ENCODE peak calls at places on chromosomes 6 and 20, in ten cellular contexts. W is GM13976, P is HCT116, J is SK-N-SH, Y is mammary epithelial cell, H is cardiac fibroblast, X is endothelial cell, R is brain microvascular endothelial cell, U is NB4, T is uterus. N is an unnamed sample.

GRCh38 chr20:40416274-40416673 is 272.8 kb downstream of the MAFB start:
- DNase-seq in W (no peak), P (no peak), J (no peak), Y (peak; percentile 78), H (no peak), X (no peak), R (no peak), U (no peak), T (no peak), N (no peak)

GRCh38 chr20:44858959-44859358 is 26.5 kb upstream of the YWHAB start:
- DNase-seq in W (no peak), P (no peak), J (no peak), Y (no peak), H (peak; percentile 9), X (no peak), R (no peak), U (peak; percentile 10), T (no peak), N (peak; percentile 10)

GRCh38 chr6:81753709-81754678 is 1.5 kb upstream of the TENT5A start:
- DNase-seq in W (peak; percentile 54), P (peak; percentile 34), J (peak; percentile 80), Y (peak; percentile 36), H (peak; percentile 74), X (peak; percentile 80), R (peak; percentile 59), U (peak; percentile 93), T (peak; percentile 90), N (peak; percentile 74)

GRCh38 chr6:151962246-151962846 is 154.9 kb downstream of the ESR1 start:
- DNase-seq in W (no peak), P (no peak), J (no peak), Y (peak; percentile 52), H (peak; percentile 50), X (no peak), R (peak; percentile 57), U (peak; percentile 47), T (no peak), N (no peak)

GRCh38 chr6:21277601-21278043 is 315.9 kb upstream of the SOX4 start:
- DNase-seq in W (no peak), P (peak; percentile 7), J (no peak), Y (peak; percentile 46), H (no peak), X (no peak), R (no peak), U (no peak), T (no peak), N (no peak)

GRCh38 chr6:48813821-48814220 is 649.2 kb downstream of the MMUT start:
- DNase-seq in W (no peak), P (no peak), J (no peak), Y (no peak), H (peak; percentile 81), X (no peak), R (no peak), U (no peak), T (no peak), N (no peak)

GRCh38 chr20:51634257-51634656 is 91.7 kb upstream of the NFATC2 start:
- DNase-seq in W (no peak), P (no peak), J (no peak), Y (no peak), H (no peak), X (no peak), R (peak; percentile 30), U (no peak), T (no peak), N (no peak)

GRCh38 chr6:47195251-47195650 is 114.5 kb downstream of the TNFRSF21 start:
- DNase-seq in W (no peak), P (no peak), J (peak; percentile 33), Y (no peak), H (no peak), X (no peak), R (no peak), U (no peak), T (no peak), N (peak; percentile 71)

GRCh38 chr6:44580901-44581300 is 193.4 kb downstream of the CDC5L start:
- DNase-seq in W (no peak), P (no peak), J (no peak), Y (no peak), H (peak; percentile 75), X (no peak), R (peak; percentile 91), U (no peak), T (no peak), N (peak; percentile 91)

GRCh38 chr6:104633125-104633524 is 226.6 kb downstream of the HACE1 start:
- DNase-seq in W (no peak), P (no peak), J (no peak), Y (no peak), H (peak; percentile 75), X (no peak), R (no peak), U (no peak), T (no peak), N (peak; percentile 59)

GRCh38 chr6:170360476-170360875 is 53.9 kb downstream of the FAM120B start:
- DNase-seq in W (no peak), P (no peak), J (no peak), Y (no peak), H (peak; percentile 75), X (no peak), R (peak; percentile 12), U (no peak), T (no peak), N (peak; percentile 23)

DNA sequence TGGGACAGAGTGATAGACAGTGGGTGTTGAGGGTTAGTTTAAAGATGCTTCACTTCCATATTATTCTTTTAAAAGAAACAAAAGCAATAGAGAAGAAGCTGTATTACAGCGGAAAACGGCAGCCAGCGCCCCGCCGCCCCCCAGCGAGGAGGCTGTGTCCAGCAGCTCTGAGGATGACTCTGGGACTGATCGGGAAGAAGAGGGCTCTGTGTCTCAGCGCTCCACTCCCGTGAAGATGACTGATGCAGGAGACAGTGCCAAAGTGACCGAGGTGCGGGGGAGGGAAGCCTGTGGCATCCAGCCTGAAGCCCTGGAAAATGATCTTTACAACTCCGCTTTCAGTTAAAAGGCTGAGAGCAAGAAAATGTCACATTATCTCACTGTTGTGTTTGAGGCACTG is 100.2 kb downstream of the FIG4 start:
- DNase-seq in W (no peak), P (no peak), J (no peak), Y (no peak), H (peak; percentile 34), X (no peak), R (peak; percentile 58), U (no peak), T (no peak), N (no peak)
- TF ChIP-seq CTCF in W (no peak), P (no peak), J (no peak), Y (no peak), H (no peak), X (no peak), R (peak; percentile 56), U (no peak), T (no peak), N (peak; percentile 9)

GRCh38 chr6:160662842-160663241 is 1.2 kb downstream of the LPA start:
- DNase-seq in W (no peak), P (no peak), J (no peak), Y (no peak), H (no peak), X (no peak), R (no peak), U (no peak), T (no peak), N (no peak)

GRCh38 chr6:160668589-160668988 is 4.5 kb upstream of the LPA start:
- DNase-seq in W (no peak), P (no peak), J (no peak), Y (no peak), H (no peak), X (no peak), R (no peak), U (no peak), T (no peak), N (no peak)

DNA sequence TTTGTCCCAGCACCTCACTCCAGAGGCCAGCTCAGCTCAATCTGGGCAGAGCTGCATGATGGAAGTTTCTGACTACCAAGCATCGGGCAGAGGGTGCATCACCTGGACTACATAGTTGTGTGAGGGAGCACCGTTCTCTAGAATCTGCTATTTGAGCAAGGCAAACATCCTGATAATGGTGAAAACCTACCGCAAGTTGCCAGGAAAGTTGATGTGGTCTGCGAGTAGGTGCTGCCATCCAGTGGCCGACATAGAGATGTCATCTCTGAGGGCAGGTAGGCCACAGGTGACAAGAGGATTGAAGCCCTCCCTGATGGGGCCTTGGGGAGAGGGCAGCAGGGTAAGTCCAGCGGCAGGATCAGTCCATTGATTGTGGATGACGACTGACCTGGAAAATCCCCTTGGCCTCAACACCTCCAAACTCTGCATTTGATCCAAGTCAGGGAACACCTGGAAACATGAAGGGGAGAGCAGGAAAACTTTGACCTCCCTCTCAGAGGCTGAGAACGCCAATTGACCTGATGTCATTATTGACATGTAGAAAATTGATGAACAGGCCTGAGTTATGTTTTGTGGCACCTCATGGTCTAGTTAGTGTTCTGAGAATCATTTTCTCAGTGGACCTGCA is 3.9 kb upstream of the LPA start:
- DNase-seq in W (peak; percentile 44), P (peak; percentile 35), J (peak; percentile 26), Y (peak; percentile 12), H (peak; percentile 1), X (peak; percentile 26), R (no peak), U (peak; percentile 59), T (no peak), N (no peak)
- TF ChIP-seq CTCF in W (peak; percentile 64), P (peak; percentile 77), J (peak; percentile 48), Y (peak; percentile 77), H (no peak), X (peak; percentile 34), R (peak; percentile 13), U (peak; percentile 64), T (no peak), N (no peak)

GRCh38 chr6:68082086-68082485 is 553.0 kb upstream of the ADGRB3 start:
- DNase-seq in W (no peak), P (no peak), J (no peak), Y (no peak), H (no peak), X (no peak), R (peak; percentile 1), U (no peak), T (no peak), N (no peak)
- TF ChIP-seq CTCF in W (no peak), P (no peak), J (no peak), Y (no peak), H (no peak), X (no peak), R (no peak), U (no peak), T (no peak), N (no peak)

GRCh38 chr20:59456342-59457132 is 147.8 kb upstream of the PHACTR3 start:
- DNase-seq in W (no peak), P (no peak), J (no peak), Y (no peak), H (no peak), X (no peak), R (no peak), U (no peak), T (no peak), N (no peak)

GRCh38 chr20:59458645-59459044 is 145.7 kb upstream of the PHACTR3 start:
- DNase-seq in W (no peak), P (no peak), J (no peak), Y (no peak), H (no peak), X (no peak), R (no peak), U (no peak), T (no peak), N (no peak)

GRCh38 chr20:59452856-59453255 is 151.5 kb upstream of the PHACTR3 start:
- DNase-seq in W (no peak), P (no peak), J (no peak), Y (no peak), H (no peak), X (no peak), R (no peak), U (no peak), T (no peak), N (no peak)

GRCh38 chr20:59453634-59454241 is 150.6 kb upstream of the PHACTR3 start:
- DNase-seq in W (no peak), P (no peak), J (no peak), Y (no peak), H (no peak), X (no peak), R (no peak), U (no peak), T (no peak), N (no peak)

GRCh38 chr20:59455392-59456341 is 148.7 kb upstream of the PHACTR3 start:
- DNase-seq in W (peak; percentile 45), P (peak; percentile 3), J (peak; percentile 77), Y (peak; percentile 5), H (peak; percentile 3), X (peak; percentile 32), R (no peak), U (peak; percentile 30), T (no peak), N (peak; percentile 21)
- TF ChIP-seq CTCF in W (peak; percentile 31), P (peak; percentile 60), J (peak; percentile 81), Y (peak; percentile 63), H (peak; percentile 16), X (peak; percentile 65), R (peak; percentile 29), U (peak; percentile 60), T (peak; percentile 55), N (peak; percentile 49)